ENCODE peak calls at places on chromosomes 3 and 15, in nine cellular contexts. K is left lung; T is CD8-positive, alpha-beta T cell; N is A549; U is naive thymus-derived CD8-positive, alpha-beta T cell; I is stimulated activated naive CD8-positive, alpha-beta T cell treated with anti-CD3 and anti-CD28 coated beads, Interleukin-15, Interleukin-2, amounts not matched to agents 100 U/mL and 50 U/mL, for 24 hours; O is aorta; G is central memory CD8-positive, alpha-beta T cell; A is Right ventricle myocardium superior. B is an unnamed sample.

GRCh38 chr3:58521002-58521670 is 15.9 kb downstream of the ACOX2 start:
- ATAC-seq in G (no peak), K (no peak), N (no peak), U (no peak), I (peak), T (no peak), A (no peak), O (no peak), B (no peak)

GRCh38 chr3:31096661-31097060 is 202.2 kb upstream of the GADL1 start:
- ATAC-seq in U (no peak), N (no peak), O (no peak), T (no peak), K (no peak), A (no peak), G (no peak), I (no peak), B (no peak)

GRCh38 chr3:37876279-37876678 is 14.6 kb downstream of the CTDSPL start:
- ATAC-seq in K (no peak), N (no peak), T (no peak), U (no peak), I (no peak), O (no peak), A (no peak), G (no peak), B (no peak)

GRCh38 chr3:52197499-52197841 is 490 bp upstream of the ALAS1 start:
- ATAC-seq in O (no peak), G (no peak), U (no peak), K (no peak), T (no peak), N (no peak), I (no peak), A (no peak), B (peak)

GRCh38 chr15:88802991-88803240 is 320 bp upstream of the ACAN start:
- ATAC-seq in G (no peak), N (no peak), O (no peak), I (no peak), A (no peak), T (no peak), U (no peak), K (no peak), B (no peak)

GRCh38 chr3:78764634-78765033 is 1003.2 kb downstream of the ROBO1 start:
- ATAC-seq in T (no peak), N (no peak), K (no peak), I (no peak), O (no peak), G (no peak), U (no peak), A (no peak), B (no peak)

GRCh38 chr15:27273506-27273905 is 302.5 kb downstream of the GABRG3 start:
- ATAC-seq in G (no peak), A (no peak), N (no peak), U (no peak), T (no peak), O (no peak), K (no peak), I (no peak), B (no peak)

GRCh38 chr3:30623375-30623774 is 17.0 kb downstream of the TGFBR2 start:
- ATAC-seq in U (no peak), N (no peak), K (no peak), I (peak), T (no peak), G (no peak), O (no peak), A (no peak), B (no peak)

GRCh38 chr3:105367406-105368213 is 901 bp downstream of the ALCAM start:
- ATAC-seq in T (peak), I (peak), A (peak), N (peak), K (peak), G (peak), O (peak), U (peak), B (no peak)

GRCh38 chr15:36501063-36501678 is 78.3 kb upstream of the CDIN1 start:
- ATAC-seq in U (no peak), O (peak), N (peak), A (peak), I (no peak), T (no peak), G (no peak), K (peak), B (peak)

GRCh38 chr3:42148086-42148842 is 57.1 kb downstream of the TRAK1 start:
- ATAC-seq in K (no peak), N (no peak), A (no peak), T (no peak), U (no peak), G (no peak), I (no peak), O (no peak), B (no peak)

GRCh38 chr3:13536832-13537231 is 12.1 kb upstream of the FBLN2 start:
- ATAC-seq in I (no peak), O (no peak), G (no peak), A (no peak), T (no peak), K (no peak), U (peak), N (no peak), B (no peak)

GRCh38 chr15:52236015-52236414 is 44.8 kb upstream of the GNB5 start:
- ATAC-seq in U (no peak), G (no peak), O (no peak), N (no peak), T (no peak), A (peak), K (peak), I (peak), B (no peak)

GRCh38 chr15:66638377-66638776 is 63.7 kb upstream of the SMAD6 start:
- ATAC-seq in U (peak), O (no peak), G (peak), T (peak), I (peak), K (no peak), A (no peak), N (no peak), B (no peak)